ENCODE peak calls at places on chromosomes 13 and 19, in five cellular contexts. J, L, N, P and R are unnamed samples.

GRCh38 chr13:77698211-77699058 is 948 bp downstream of the SLAIN1 start:
- DNase-seq in P (peak; percentile 40), N (peak; percentile 81), L (peak; percentile 33), J (no peak), R (peak; percentile 40)

GRCh38 chr19:23867895-23868294 is 46.8 kb upstream of the ZNF726 start:
- DNase-seq in N (no peak), P (no peak), J (no peak), L (no peak), R (no peak)

GRCh38 chr13:73261739-73262216 is 203.0 kb downstream of the KLF5 start:
- DNase-seq in L (no peak), N (no peak), P (no peak), J (no peak), R (no peak)

GRCh38 chr19:839146-839872 is 1.5 kb upstream of the PRTN3 start:
- DNase-seq in J (no peak), P (no peak), N (no peak), L (no peak), R (no peak)

GRCh38 chr19:10417598-10418280 is 2.6 kb upstream of the PDE4A start:
- DNase-seq in J (no peak), N (no peak), P (no peak), L (no peak), R (no peak)

GRCh38 chr13:70310720-70311119 is 202.5 kb upstream of the KLHL1 start:
- DNase-seq in L (no peak), N (peak; percentile 18), P (peak; percentile 71), J (no peak), R (no peak)

GRCh38 chr19:55255618-55256423 is 3.0 kb downstream of the PPP6R1 start:
- DNase-seq in J (no peak), P (no peak), L (peak; percentile 30), N (peak; percentile 71), R (peak; percentile 35)

GRCh38 chr19:11456659-11457058 is 21.2 kb downstream of the PRKCSH start:
- DNase-seq in N (no peak), L (no peak), J (no peak), P (no peak), R (no peak)

GRCh38 chr13:101845501-101846012 is 393.1 kb downstream of the ITGBL1 start:
- DNase-seq in N (no peak), L (no peak), P (no peak), J (no peak), R (no peak)